ENCODE peak calls at places on chromosomes 5 and 9, in five cellular contexts. One of them, this sample, is unnamed.

GRCh38 chr5:93800988-93801811 is 59.8 kb upstream of the POU5F2 start:
- DNase-seq in heart left ventricle: no peak
- DNase-seq in stomach: no peak
- DNase-seq in bronchial epithelial cell: peak; percentile 73
- DNase-seq in fibroblast of lung: peak; percentile 81
- DNase-seq in this sample: peak; percentile 62

GRCh38 chr9:107733530-107733907 is 243.9 kb upstream of the KLF4 start:
- DNase-seq in stomach: peak; percentile 56
- DNase-seq in fibroblast of lung: peak; percentile 82
- DNase-seq in heart left ventricle: peak; percentile 86
- DNase-seq in bronchial epithelial cell: no peak
- DNase-seq in this sample: peak; percentile 79

GRCh38 chr9:131382850-131383729 is 10.8 kb upstream of the PRRC2B start:
- DNase-seq in heart left ventricle: peak; percentile 69
- DNase-seq in bronchial epithelial cell: peak; percentile 64
- DNase-seq in stomach: peak; percentile 77
- DNase-seq in fibroblast of lung: peak; percentile 87
- DNase-seq in this sample: peak; percentile 73

GRCh38 chr5:176851871-176852270 is 41.5 kb downstream of the UNC5A start:
- DNase-seq in fibroblast of lung: no peak
- DNase-seq in bronchial epithelial cell: no peak
- DNase-seq in heart left ventricle: no peak
- DNase-seq in stomach: no peak
- DNase-seq in this sample: no peak

GRCh38 chr9:127509955-127510299 is 58.6 kb downstream of the LRSAM1 start:
- DNase-seq in bronchial epithelial cell: no peak
- DNase-seq in stomach: no peak
- DNase-seq in heart left ventricle: no peak
- DNase-seq in fibroblast of lung: no peak
- DNase-seq in this sample: no peak

GRCh38 chr5:137286025-137286610 is 213.0 kb downstream of the SPOCK1 start:
- DNase-seq in bronchial epithelial cell: no peak
- DNase-seq in stomach: no peak
- DNase-seq in heart left ventricle: no peak
- DNase-seq in fibroblast of lung: no peak
- DNase-seq in this sample: no peak

GRCh38 chr9:83425240-83425639 is 113.0 kb downstream of the FRMD3 start:
- DNase-seq in bronchial epithelial cell: peak; percentile 65
- DNase-seq in heart left ventricle: no peak
- DNase-seq in fibroblast of lung: no peak
- DNase-seq in stomach: no peak
- DNase-seq in this sample: peak; percentile 7

GRCh38 chr9:114169029-114169939 is 13.9 kb downstream of the COL27A1 start:
- DNase-seq in stomach: no peak
- DNase-seq in bronchial epithelial cell: no peak
- DNase-seq in fibroblast of lung: peak; percentile 84
- DNase-seq in heart left ventricle: peak; percentile 40
- DNase-seq in this sample: no peak

GRCh38 chr9:68741234-68741633 is 36.2 kb downstream of the PIP5K1B start:
- DNase-seq in bronchial epithelial cell: no peak
- DNase-seq in fibroblast of lung: no peak
- DNase-seq in stomach: no peak
- DNase-seq in heart left ventricle: no peak
- DNase-seq in this sample: no peak

GRCh38 chr9:137648396-137648795 is 29.6 kb downstream of the EHMT1 start:
- DNase-seq in bronchial epithelial cell: no peak
- DNase-seq in fibroblast of lung: peak; percentile 52
- DNase-seq in heart left ventricle: no peak
- DNase-seq in stomach: no peak
- DNase-seq in this sample: no peak

GRCh38 chr9:37840560-37841194 is 40.1 kb downstream of the DCAF10 start:
- DNase-seq in heart left ventricle: no peak
- DNase-seq in fibroblast of lung: peak; percentile 69
- DNase-seq in stomach: no peak
- DNase-seq in bronchial epithelial cell: peak; percentile 91
- DNase-seq in this sample: no peak

GRCh38 chr9:114382951-114383865 is 4.6 kb downstream of the AKNA start:
- DNase-seq in stomach: no peak
- DNase-seq in bronchial epithelial cell: no peak
- DNase-seq in heart left ventricle: peak; percentile 64
- DNase-seq in fibroblast of lung: peak; percentile 76
- DNase-seq in this sample: peak; percentile 20

GRCh38 chr5:172646716-172647285 is 5.7 kb downstream of the NEURL1B start:
- DNase-seq in bronchial epithelial cell: peak; percentile 26
- DNase-seq in stomach: no peak
- DNase-seq in fibroblast of lung: no peak
- DNase-seq in heart left ventricle: no peak
- DNase-seq in this sample: no peak

GRCh38 chr5:139958749-139959148 is 84.3 kb downstream of the NRG2 start:
- DNase-seq in heart left ventricle: no peak
- DNase-seq in bronchial epithelial cell: no peak
- DNase-seq in stomach: no peak
- DNase-seq in fibroblast of lung: no peak
- DNase-seq in this sample: no peak

GRCh38 chr9:121650220-121651013 is 1.0 kb upstream of the DAB2IP start:
- DNase-seq in heart left ventricle: peak; percentile 77
- DNase-seq in bronchial epithelial cell: peak; percentile 33
- DNase-seq in stomach: peak; percentile 61
- DNase-seq in fibroblast of lung: peak; percentile 55
- DNase-seq in this sample: peak; percentile 93

GRCh38 chr9:77899679-77900354 is 131.8 kb downstream of the GNAQ start:
- DNase-seq in stomach: no peak
- DNase-seq in heart left ventricle: no peak
- DNase-seq in bronchial epithelial cell: peak; percentile 71
- DNase-seq in fibroblast of lung: peak; percentile 64
- DNase-seq in this sample: no peak

GRCh38 chr5:100853582-100853981 is 49.5 kb downstream of the ST8SIA4 start:
- DNase-seq in stomach: no peak
- DNase-seq in fibroblast of lung: no peak
- DNase-seq in bronchial epithelial cell: no peak
- DNase-seq in heart left ventricle: no peak
- DNase-seq in this sample: no peak

GRCh38 chr9:135502168-135502872 is 1.8 kb downstream of the MRPS2 start:
- DNase-seq in bronchial epithelial cell: no peak
- DNase-seq in heart left ventricle: no peak
- DNase-seq in fibroblast of lung: no peak
- DNase-seq in stomach: no peak
- DNase-seq in this sample: no peak

GRCh38 chr5:178336889-178337785 is 104.5 kb upstream of the PHYKPL start:
- DNase-seq in bronchial epithelial cell: no peak
- DNase-seq in heart left ventricle: peak; percentile 29
- DNase-seq in stomach: peak; percentile 47
- DNase-seq in fibroblast of lung: no peak
- DNase-seq in this sample: peak; percentile 77

GRCh38 chr9:16828335-16829281 is 41.9 kb downstream of the BNC2 start:
- DNase-seq in heart left ventricle: peak; percentile 33
- DNase-seq in fibroblast of lung: peak; percentile 77
- DNase-seq in stomach: no peak
- DNase-seq in bronchial epithelial cell: peak; percentile 18
- DNase-seq in this sample: peak; percentile 66

GRCh38 chr9:119902611-119903010 is 533.4 kb upstream of the BRINP1 start:
- DNase-seq in heart left ventricle: no peak
- DNase-seq in fibroblast of lung: no peak
- DNase-seq in bronchial epithelial cell: no peak
- DNase-seq in stomach: no peak
- DNase-seq in this sample: no peak

GRCh38 chr5:65461490-65461889 is 20.2 kb downstream of the ADAMTS6 start:
- DNase-seq in stomach: no peak
- DNase-seq in fibroblast of lung: no peak
- DNase-seq in heart left ventricle: no peak
- DNase-seq in bronchial epithelial cell: no peak
- DNase-seq in this sample: no peak

GRCh38 chr5:139494832-139495231 is 12.3 kb upstream of the STING1 start:
- DNase-seq in fibroblast of lung: no peak
- DNase-seq in heart left ventricle: no peak
- DNase-seq in stomach: no peak
- DNase-seq in bronchial epithelial cell: peak; percentile 68
- DNase-seq in this sample: no peak

GRCh38 chr5:36414869-36415282 is 113.2 kb upstream of the RANBP3L start:
- DNase-seq in heart left ventricle: no peak
- DNase-seq in fibroblast of lung: peak; percentile 72
- DNase-seq in stomach: no peak
- DNase-seq in bronchial epithelial cell: peak; percentile 63
- DNase-seq in this sample: no peak

GRCh38 chr5:3833566-3833965 is 237.9 kb downstream of the IRX1 start:
- DNase-seq in stomach: no peak
- DNase-seq in fibroblast of lung: no peak
- DNase-seq in heart left ventricle: no peak
- DNase-seq in bronchial epithelial cell: peak; percentile 58
- DNase-seq in this sample: no peak

GRCh38 chr5:91266184-91266705 is 116.9 kb downstream of the ARRDC3 start:
- DNase-seq in fibroblast of lung: peak; percentile 58
- DNase-seq in bronchial epithelial cell: peak; percentile 78
- DNase-seq in stomach: no peak
- DNase-seq in heart left ventricle: no peak
- DNase-seq in this sample: no peak

GRCh38 chr9:123548749-123549545 is 192.9 kb downstream of the CRB2 start:
- DNase-seq in heart left ventricle: no peak
- DNase-seq in bronchial epithelial cell: no peak
- DNase-seq in fibroblast of lung: no peak
- DNase-seq in stomach: no peak
- DNase-seq in this sample: no peak

GRCh38 chr9:32587901-32588300 is 14.9 kb upstream of the NDUFB6 start:
- DNase-seq in fibroblast of lung: no peak
- DNase-seq in bronchial epithelial cell: peak; percentile 43
- DNase-seq in heart left ventricle: no peak
- DNase-seq in stomach: no peak
- DNase-seq in this sample: no peak

GRCh38 chr9:32584784-32585183 is 11.8 kb upstream of the NDUFB6 start:
- DNase-seq in stomach: no peak
- DNase-seq in bronchial epithelial cell: no peak
- DNase-seq in fibroblast of lung: no peak
- DNase-seq in heart left ventricle: no peak
- DNase-seq in this sample: no peak

GRCh38 chr9:32590476-32590875 is 17.5 kb upstream of the NDUFB6 start:
- DNase-seq in heart left ventricle: no peak
- DNase-seq in fibroblast of lung: no peak
- DNase-seq in stomach: no peak
- DNase-seq in bronchial epithelial cell: no peak
- DNase-seq in this sample: no peak

GRCh38 chr9:32590898-32591297 is 17.9 kb upstream of the NDUFB6 start:
- DNase-seq in stomach: no peak
- DNase-seq in bronchial epithelial cell: peak; percentile 84
- DNase-seq in fibroblast of lung: no peak
- DNase-seq in heart left ventricle: no peak
- DNase-seq in this sample: no peak

DNA sequence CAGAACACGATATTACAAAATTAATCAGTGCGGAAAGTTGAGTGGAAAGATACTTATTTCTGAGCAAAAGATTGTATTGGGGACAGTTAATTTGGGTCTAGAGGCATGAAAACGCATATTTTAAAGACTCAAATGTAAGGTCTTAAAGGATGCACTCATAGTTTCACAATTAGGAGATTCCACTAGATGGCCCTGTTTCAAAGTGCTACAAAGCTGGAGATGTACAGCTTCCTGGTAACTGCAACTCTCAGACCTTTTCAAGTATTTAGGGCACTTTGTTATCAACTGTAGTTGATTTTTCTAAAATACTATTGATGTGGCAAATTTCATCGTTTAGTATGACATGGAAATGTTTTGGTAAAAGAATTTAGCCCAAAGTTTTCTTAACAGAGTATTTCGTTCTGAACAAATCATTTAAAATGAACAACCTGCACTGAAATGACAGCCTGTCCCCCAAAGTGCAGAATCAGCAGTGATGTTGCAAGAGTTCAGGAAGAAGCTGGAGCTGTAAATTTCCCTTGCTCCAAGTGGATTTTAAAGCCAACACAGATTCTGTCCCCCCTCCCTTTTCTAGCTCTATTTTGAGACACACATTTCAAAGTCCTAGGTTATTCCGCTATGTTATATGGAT is 16.2 kb upstream of the NDUFB6 start:
- DNase-seq in bronchial epithelial cell: peak; percentile 69
- DNase-seq in stomach: no peak
- DNase-seq in heart left ventricle: no peak
- DNase-seq in fibroblast of lung: peak; percentile 62
- DNase-seq in this sample: no peak
- H3K27me3 ChIP-seq in bronchial epithelial cell: no peaks in the 10 kb centered on the region
- H3K27me3 ChIP-seq in stomach: peaks cover 6% of the 10 kb centered on the region
- H3K27me3 ChIP-seq in heart left ventricle: no peaks in the 10 kb centered on the region
- H3K27me3 ChIP-seq in fibroblast of lung: no peaks in the 10 kb centered on the region
- H3K27me3 ChIP-seq in this sample: no peaks in the 10 kb centered on the region

GRCh38 chr5:136052692-136053335 is 24.0 kb downstream of the TGFBI start:
- DNase-seq in heart left ventricle: no peak
- DNase-seq in stomach: no peak
- DNase-seq in bronchial epithelial cell: no peak
- DNase-seq in fibroblast of lung: no peak
- DNase-seq in this sample: no peak

GRCh38 chr5:136053336-136054121 is 24.7 kb downstream of the TGFBI start:
- DNase-seq in fibroblast of lung: peak; percentile 91
- DNase-seq in stomach: no peak
- DNase-seq in heart left ventricle: peak; percentile 55
- DNase-seq in bronchial epithelial cell: peak; percentile 95
- DNase-seq in this sample: no peak

GRCh38 chr5:136055612-136056302 is 27.0 kb downstream of the TGFBI start:
- DNase-seq in bronchial epithelial cell: no peak
- DNase-seq in heart left ventricle: no peak
- DNase-seq in fibroblast of lung: no peak
- DNase-seq in stomach: no peak
- DNase-seq in this sample: no peak

GRCh38 chr5:136056336-136056735 is 27.5 kb downstream of the TGFBI start:
- DNase-seq in bronchial epithelial cell: no peak
- DNase-seq in fibroblast of lung: no peak
- DNase-seq in heart left ventricle: no peak
- DNase-seq in stomach: no peak
- DNase-seq in this sample: no peak

GRCh38 chr5:136054133-136054996 is 25.6 kb downstream of the TGFBI start:
- DNase-seq in heart left ventricle: no peak
- DNase-seq in stomach: no peak
- DNase-seq in bronchial epithelial cell: no peak
- DNase-seq in fibroblast of lung: peak; percentile 79
- DNase-seq in this sample: no peak
- H3K4me3 ChIP-seq in heart left ventricle: no peak overlapping the region
- H3K4me3 ChIP-seq in stomach: no peak overlapping the region
- H3K4me3 ChIP-seq in bronchial epithelial cell: no peak overlapping the region
- H3K4me3 ChIP-seq in fibroblast of lung: no peak overlapping the region
- H3K4me3 ChIP-seq in this sample: no peak overlapping the region

DNA sequence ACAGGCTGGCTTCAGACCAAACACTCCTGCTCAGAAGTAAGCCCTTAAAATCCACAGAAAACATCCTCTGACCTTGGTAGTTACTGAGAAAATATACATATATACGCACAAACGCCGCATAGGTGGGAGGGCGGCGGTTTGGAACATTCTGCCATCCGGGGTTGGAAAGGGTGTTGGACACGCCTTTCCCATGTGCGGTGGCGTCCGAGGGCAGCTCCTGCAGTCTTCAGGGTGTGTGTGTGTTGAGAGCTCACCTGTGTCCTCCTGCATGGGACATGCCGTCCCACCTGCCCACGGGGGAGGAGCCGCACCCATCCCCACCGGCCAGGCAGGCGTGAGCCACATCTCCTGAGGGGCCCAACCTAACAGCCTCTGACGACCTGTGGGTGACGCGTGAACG is 28.2 kb downstream of the SLC9A3 start:
- DNase-seq in heart left ventricle: no peak
- DNase-seq in fibroblast of lung: no peak
- DNase-seq in bronchial epithelial cell: no peak
- DNase-seq in stomach: no peak
- DNase-seq in this sample: no peak
- H3K27me3 ChIP-seq in heart left ventricle: peaks cover 9% of the 10 kb centered on the region
- H3K27me3 ChIP-seq in fibroblast of lung: peaks cover 9% of the 10 kb centered on the region
- H3K27me3 ChIP-seq in bronchial epithelial cell: no peaks in the 10 kb centered on the region
- H3K27me3 ChIP-seq in stomach: peaks cover 92% of the 10 kb centered on the region
- H3K27me3 ChIP-seq in this sample: no peaks in the 10 kb centered on the region

GRCh38 chr9:14029811-14030210 is 284.1 kb downstream of the NFIB start:
- DNase-seq in heart left ventricle: no peak
- DNase-seq in stomach: no peak
- DNase-seq in bronchial epithelial cell: no peak
- DNase-seq in fibroblast of lung: no peak
- DNase-seq in this sample: no peak
- H3K4me3 ChIP-seq in heart left ventricle: peak overlapping the region; percentile 39
- H3K4me3 ChIP-seq in stomach: peak overlapping the region; percentile 17
- H3K4me3 ChIP-seq in bronchial epithelial cell: no peak overlapping the region
- H3K4me3 ChIP-seq in fibroblast of lung: no peak overlapping the region
- H3K4me3 ChIP-seq in this sample: no peak overlapping the region